ENCODE peak calls at places on chromosomes 7 and 10, in ten cellular contexts. G, M, R, L, P, W, F, J, V and C are unnamed samples.

GRCh38 chr7:135193615-135194081 is 17.7 kb downstream of the WDR91 start:
- DNase-seq in G (no peak), M (no peak), R (no peak), L (no peak), P (no peak), W (no peak), F (peak; percentile 25), J (no peak), V (no peak), C (no peak)

GRCh38 chr10:90592903-90593302 is 264.9 kb downstream of the HTR7 start:
- DNase-seq in G (no peak), M (peak; percentile 69), R (no peak), L (peak; percentile 28), P (no peak), W (no peak), F (peak; percentile 30), J (peak; percentile 42), V (no peak), C (no peak)

GRCh38 chr10:3471927-3472704 is 299.5 kb upstream of the PITRM1 start:
- DNase-seq in G (no peak), M (no peak), R (no peak), L (no peak), P (no peak), W (no peak), F (no peak), J (peak; percentile 66), V (no peak), C (no peak)

GRCh38 chr7:36736827-36737211 is 12.5 kb upstream of the AOAH start:
- DNase-seq in G (no peak), M (no peak), R (no peak), L (no peak), P (no peak), W (no peak), F (no peak), J (peak; percentile 56), V (no peak), C (peak; percentile 63)

GRCh38 chr7:73799282-73800141 is 29.4 kb upstream of the CLDN3 start:
- DNase-seq in G (no peak), M (no peak), R (no peak), L (peak; percentile 22), P (no peak), W (no peak), F (no peak), J (no peak), V (no peak), C (no peak)

GRCh38 chr7:86972072-86972471 is 87.4 kb downstream of the ELAPOR2 start:
- DNase-seq in G (no peak), M (no peak), R (no peak), L (no peak), P (no peak), W (no peak), F (no peak), J (no peak), V (no peak), C (no peak)

GRCh38 chr7:45691155-45691656 is 117.0 kb downstream of the ADCY1 start:
- DNase-seq in G (no peak), M (no peak), R (no peak), L (peak; percentile 16), P (no peak), W (no peak), F (no peak), J (no peak), V (peak; percentile 24), C (no peak)

GRCh38 chr7:1004018-1004880 is 21.3 kb downstream of the CYP2W1 start:
- DNase-seq in G (no peak), M (no peak), R (no peak), L (no peak), P (no peak), W (no peak), F (no peak), J (no peak), V (no peak), C (no peak)

GRCh38 chr7:50556247-50556976 is 8.8 kb downstream of the DDC start:
- DNase-seq in G (no peak), M (no peak), R (no peak), L (peak; percentile 63), P (no peak), W (no peak), F (no peak), J (no peak), V (no peak), C (no peak)

GRCh38 chr10:49572594-49573114 is 33.7 kb upstream of the ERCC6 start:
- DNase-seq in G (no peak), M (no peak), R (no peak), L (no peak), P (no peak), W (no peak), F (no peak), J (no peak), V (no peak), C (no peak)

GRCh38 chr7:24971333-24972165 is 8.4 kb downstream of the OSBPL3 start:
- DNase-seq in G (peak; percentile 53), M (no peak), R (no peak), L (no peak), P (no peak), W (no peak), F (peak; percentile 23), J (peak; percentile 68), V (no peak), C (no peak)